ENCODE peak calls at places on chromosomes 1 and 21, in six cellular contexts. U is cardiac muscle cell, Q is tibial artery, L is adrenal gland, D is foreskin keratinocyte, N is endothelial cell. I is an unnamed sample.

GRCh38 chr1:96472471-96472870 is 249.1 kb upstream of the PTBP2 start:
- DNase-seq in U (no peak), Q (no peak), L (no peak), D (peak; percentile 63), N (no peak), I (no peak)

GRCh38 chr1:25744140-25744581 is 55.8 kb upstream of the SELENON start:
- DNase-seq in U (peak; percentile 62), Q (peak; percentile 85), L (peak; percentile 77), D (peak; percentile 40), N (peak; percentile 34), I (no peak)

GRCh38 chr1:240720891-240721450 is 109.0 kb upstream of the GREM2 start:
- DNase-seq in U (no peak), Q (no peak), L (no peak), D (no peak), N (no peak), I (no peak)

GRCh38 chr1:26959722-26960624 is at the start of gene KDF1:
- DNase-seq in U (peak; percentile 39), Q (no peak), L (no peak), D (peak; percentile 80), N (no peak), I (no peak)

GRCh38 chr1:116151739-116152576 is 40.8 kb downstream of the MAB21L3 start:
- DNase-seq in U (peak; percentile 83), Q (peak; percentile 63), L (peak; percentile 75), D (peak; percentile 49), N (peak; percentile 90), I (no peak)

GRCh38 chr1:117167402-117167801 is 43.3 kb downstream of the VTCN1 start:
- DNase-seq in U (no peak), Q (no peak), L (no peak), D (peak; percentile 44), N (no peak), I (no peak)

GRCh38 chr1:164382384-164382783 is 176.6 kb upstream of the PBX1 start:
- DNase-seq in U (peak; percentile 94), Q (no peak), L (no peak), D (no peak), N (no peak), I (no peak)

GRCh38 chr1:235502601-235503332 is 1.5 kb downstream of the B3GALNT2 start:
- DNase-seq in U (no peak), Q (no peak), L (no peak), D (peak; percentile 45), N (no peak), I (no peak)

GRCh38 chr1:19013826-19014548 is 57.5 kb upstream of the IFFO2 start:
- DNase-seq in U (no peak), Q (no peak), L (no peak), D (no peak), N (no peak), I (no peak)

GRCh38 chr1:197024460-197024859 is 42.6 kb downstream of the F13B start:
- DNase-seq in U (no peak), Q (no peak), L (no peak), D (no peak), N (no peak), I (no peak)

GRCh38 chr1:214451591-214451990 is 99.8 kb downstream of the PTPN14 start:
- DNase-seq in U (no peak), Q (no peak), L (no peak), D (peak; percentile 81), N (no peak), I (no peak)

GRCh38 chr1:6205849-6206845 is at the start of gene RNF207:
- DNase-seq in U (peak; percentile 93), Q (no peak), L (peak; percentile 56), D (peak; percentile 69), N (peak; percentile 42), I (no peak)

GRCh38 chr1:234486858-234487830 is 8.2 kb upstream of the TARBP1 start:
- DNase-seq in U (peak; percentile 40), Q (no peak), L (peak; percentile 55), D (peak; percentile 75), N (no peak), I (no peak)

GRCh38 chr21:44539991-44540666 is at the start of gene KRTAP10-1:
- DNase-seq in U (no peak), Q (no peak), L (no peak), D (no peak), N (no peak), I (no peak)

GRCh38 chr1:36400825-36401601 is 3.3 kb upstream of the LSM10 start:
- DNase-seq in U (peak; percentile 92), Q (peak; percentile 82), L (peak; percentile 69), D (no peak), N (peak; percentile 19), I (no peak)

GRCh38 chr1:51518730-51519047 is 377 bp downstream of the EPS15 start:
- DNase-seq in U (no peak), Q (peak; percentile 28), L (no peak), D (peak; percentile 39), N (no peak), I (no peak)

GRCh38 chr1:20511518-20512428 is 3.8 kb upstream of the MUL1 start:
- DNase-seq in U (no peak), Q (no peak), L (no peak), D (no peak), N (no peak), I (no peak)

GRCh38 chr1:202241376-202242079 is 47.9 kb downstream of the LGR6 start:
- DNase-seq in U (no peak), Q (peak; percentile 57), L (no peak), D (no peak), N (no peak), I (no peak)

GRCh38 chr1:172154571-172154970 is 265.9 kb upstream of the C1orf105 start:
- DNase-seq in U (no peak), Q (no peak), L (no peak), D (peak; percentile 79), N (no peak), I (no peak)

GRCh38 chr1:153663211-153663610 is 4.7 kb downstream of the SNAPIN start:
- DNase-seq in U (no peak), Q (no peak), L (no peak), D (no peak), N (no peak), I (no peak)

GRCh38 chr1:108880850-108881249 is 4.1 kb downstream of the GPSM2 start:
- DNase-seq in U (peak; percentile 18), Q (no peak), L (no peak), D (peak; percentile 49), N (no peak), I (no peak)

GRCh38 chr1:235465066-235465465 is 39.2 kb downstream of the B3GALNT2 start:
- DNase-seq in U (no peak), Q (no peak), L (no peak), D (no peak), N (no peak), I (no peak)

GRCh38 chr1:87151500-87152421 is 176.9 kb upstream of the LMO4 start:
- DNase-seq in U (peak; percentile 87), Q (peak; percentile 75), L (no peak), D (peak; percentile 64), N (peak; percentile 83), I (peak; percentile 50)

GRCh38 chr1:165717918-165718515 is 19.7 kb upstream of the ALDH9A1 start:
- DNase-seq in U (peak; percentile 53), Q (no peak), L (peak; percentile 52), D (peak; percentile 51), N (peak; percentile 62), I (no peak)

GRCh38 chr21:30463713-30464112 is 16.5 kb downstream of the KRTAP19-1 start:
- DNase-seq in U (peak; percentile 32), Q (no peak), L (no peak), D (peak; percentile 12), N (no peak), I (no peak)

GRCh38 chr1:212281589-212281988 is 3.6 kb upstream of the PPP2R5A start:
- DNase-seq in U (no peak), Q (no peak), L (no peak), D (no peak), N (no peak), I (no peak)

GRCh38 chr1:26094677-26095383 is 16.8 kb upstream of the PDIK1L start:
- DNase-seq in U (peak; percentile 36), Q (peak; percentile 33), L (peak; percentile 39), D (peak; percentile 39), N (peak; percentile 58), I (no peak)

GRCh38 chr1:43933386-43934278 is at the start of gene ARTN:
- DNase-seq in U (peak; percentile 66), Q (no peak), L (no peak), D (peak; percentile 75), N (peak; percentile 30), I (no peak)

GRCh38 chr1:155569988-155570592 is 7.5 kb upstream of the ASH1L start:
- DNase-seq in U (no peak), Q (no peak), L (no peak), D (no peak), N (no peak), I (no peak)

GRCh38 chr1:233421293-233421692 is 93.8 kb downstream of the MAP3K21 start:
- DNase-seq in U (no peak), Q (no peak), L (no peak), D (no peak), N (no peak), I (no peak)

GRCh38 chr1:233427907-233428306 is 100.4 kb downstream of the MAP3K21 start:
- DNase-seq in U (no peak), Q (no peak), L (no peak), D (no peak), N (no peak), I (no peak)

GRCh38 chr1:233424727-233425222 is 97.3 kb downstream of the MAP3K21 start:
- DNase-seq in U (no peak), Q (no peak), L (no peak), D (no peak), N (no peak), I (no peak)
- TF ChIP-seq CTCF in U (no peak), Q (no peak), L (no peak), D (peak; percentile 50), N (peak; percentile 34), I (no peak)

DNA sequence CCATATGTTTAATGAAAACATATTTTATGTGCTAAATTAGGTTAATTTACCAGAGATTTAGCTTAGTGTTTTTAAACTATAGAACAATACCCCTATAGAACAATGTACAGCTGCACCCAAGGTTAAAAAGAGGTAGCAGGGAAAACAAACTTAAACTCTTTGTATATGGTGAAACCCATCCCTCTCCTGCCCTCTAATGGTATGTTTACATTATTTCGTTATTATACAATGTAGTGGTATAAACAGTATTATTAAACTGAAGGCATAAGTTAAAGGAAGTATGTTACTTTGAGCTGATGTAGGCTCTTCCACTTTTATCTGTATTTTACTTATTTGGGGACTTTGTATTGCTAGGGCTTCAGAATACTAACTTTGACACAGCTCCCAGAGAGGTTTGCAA is 16.7 kb upstream of the ZYG11A start:
- DNase-seq in U (no peak), Q (no peak), L (no peak), D (no peak), N (no peak), I (no peak)
- TF ChIP-seq CTCF in U (peak; percentile 13), Q (no peak), L (no peak), D (peak; percentile 63), N (peak; percentile 14), I (no peak)

DNA sequence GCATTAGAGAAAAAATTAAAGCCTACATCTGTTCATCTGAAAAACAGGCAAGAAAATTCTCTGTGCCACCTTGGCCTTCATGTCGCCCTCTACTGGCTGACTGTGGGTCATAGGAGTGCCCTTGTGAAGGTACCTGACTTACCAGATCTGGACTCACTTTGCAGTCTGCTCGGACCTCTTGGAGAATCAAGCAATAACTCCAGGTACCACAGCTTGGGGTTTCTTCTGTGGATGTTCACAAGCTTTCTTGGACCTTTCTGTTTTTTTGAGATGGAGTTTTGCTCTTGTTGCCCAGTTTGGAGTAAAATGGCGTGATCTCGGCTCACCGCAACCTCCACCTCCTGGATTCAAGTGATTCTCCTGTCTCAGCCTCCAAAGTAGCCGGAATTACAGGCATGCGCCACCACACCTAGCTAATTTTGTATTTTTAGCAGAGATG is 2.4 kb upstream of the PRAMEF18 start:
- DNase-seq in U (no peak), Q (no peak), L (peak; percentile 66), D (no peak), N (no peak), I (peak; percentile 15)
- TF ChIP-seq CTCF in U (no peak), Q (no peak), L (peak; percentile 11), D (peak; percentile 21), N (no peak), I (no peak)

GRCh38 chr1:186494832-186495271 is 33.9 kb upstream of the PDC start:
- DNase-seq in U (no peak), Q (no peak), L (no peak), D (peak; percentile 94), N (no peak), I (no peak)
- TF ChIP-seq CTCF in U (no peak), Q (no peak), L (no peak), D (no peak), N (no peak), I (no peak)